ENCODE peak calls at places on chromosome 4, in ten cellular contexts. V is GM23338; N is Peyer's patch; J is esophagus squamous epithelium; D is HCEC 1CT; P is Caki2; Z is RWPE2; G is thyroid gland; H is effector memory CD8-positive, alpha-beta T cell; B is glutamatergic neuron. O is an unnamed sample.

GRCh38 chr4:40594261-40595178 is 35.1 kb downstream of the RBM47 start:
- DNase-seq in V (no peak), N (no peak), J (no peak), D (peak), P (no peak), Z (no peak), G (no peak), H (no peak), B (no peak), O (no peak)

GRCh38 chr4:98508825-98509539 is 149.4 kb downstream of the TSPAN5 start:
- DNase-seq in V (no peak), N (no peak), J (no peak), D (no peak), P (no peak), Z (no peak), G (no peak), H (no peak), B (no peak), O (no peak)

GRCh38 chr4:141480950-141481349 is 155.4 kb upstream of the IL15 start:
- DNase-seq in V (no peak), N (no peak), J (no peak), D (no peak), P (no peak), Z (no peak), G (no peak), H (no peak), B (no peak), O (no peak)

GRCh38 chr4:121070696-121071639 is 1.4 kb downstream of the NDNF start:
- DNase-seq in V (peak), N (no peak), J (no peak), D (peak), P (peak), Z (no peak), G (peak), H (no peak), B (peak), O (no peak)

GRCh38 chr4:15563871-15564270 is 91.3 kb downstream of the FBXL5 start:
- DNase-seq in V (no peak), N (no peak), J (no peak), D (no peak), P (no peak), Z (no peak), G (no peak), H (no peak), B (no peak), O (no peak)

GRCh38 chr4:26529479-26529878 is 39.2 kb upstream of the CCKAR start:
- DNase-seq in V (no peak), N (no peak), J (no peak), D (no peak), P (no peak), Z (no peak), G (no peak), H (no peak), B (no peak), O (no peak)

GRCh38 chr4:174598800-174599199 is 76.5 kb upstream of the HPGD start:
- DNase-seq in V (no peak), N (no peak), J (no peak), D (no peak), P (no peak), Z (no peak), G (no peak), H (no peak), B (no peak), O (no peak)

GRCh38 chr4:121217385-121217784 is 53.3 kb upstream of the TNIP3 start:
- DNase-seq in V (no peak), N (no peak), J (no peak), D (peak), P (no peak), Z (no peak), G (no peak), H (no peak), B (no peak), O (no peak)

GRCh38 chr4:53943345-53944085 is 120.9 kb downstream of the CHIC2 start:
- DNase-seq in V (no peak), N (no peak), J (no peak), D (peak), P (peak), Z (no peak), G (no peak), H (no peak), B (no peak), O (no peak)

O was measured in cerebellar nuclear complex.